ENCODE peak calls at places on chromosome 21, in five cellular contexts. U is A549, K is fibroblast of villous mesenchyme, R is progenitor cell of endocrine pancreas, J is left lung. T is an unnamed sample.

GRCh38 chr21:41388259-41388658 is 26.4 kb downstream of the MX2 start:
- DNase-seq in U (no peak), K (no peak), R (no peak), J (no peak), T (no peak)

GRCh38 chr21:17682924-17683323 is 70.2 kb upstream of the BTG3 start:
- DNase-seq in U (no peak), K (no peak), R (no peak), J (no peak), T (no peak)

GRCh38 chr21:15276243-15276642 is 211.4 kb upstream of the NRIP1 start:
- DNase-seq in U (no peak), K (no peak), R (no peak), J (no peak), T (no peak)

GRCh38 chr21:27021801-27022200 is 54.9 kb upstream of the ADAMTS5 start:
- DNase-seq in U (no peak), K (no peak), R (no peak), J (no peak), T (peak; percentile 43)

GRCh38 chr21:43884012-43884860 is 19.2 kb downstream of the AGPAT3 start:
- DNase-seq in U (peak; percentile 20), K (peak; percentile 63), R (no peak), J (peak; percentile 65), T (no peak)

GRCh38 chr21:32772281-32773047 is 909 bp upstream of the PAXBP1 start:
- DNase-seq in U (no peak), K (peak; percentile 24), R (no peak), J (peak; percentile 44), T (peak; percentile 47)

GRCh38 chr21:29938968-29939858 is 583 bp downstream of the GRIK1 start:
- DNase-seq in U (no peak), K (no peak), R (peak; percentile 20), J (no peak), T (no peak)

GRCh38 chr21:18646114-18646513 is 242.5 kb upstream of the TMPRSS15 start:
- DNase-seq in U (no peak), K (no peak), R (no peak), J (no peak), T (no peak)

GRCh38 chr21:16454371-16454770 is 724.6 kb downstream of the USP25 start:
- DNase-seq in U (peak; percentile 3), K (no peak), R (no peak), J (no peak), T (peak; percentile 5)

GRCh38 chr21:15775981-15776380 is 46.2 kb downstream of the USP25 start:
- DNase-seq in U (no peak), K (peak; percentile 95), R (no peak), J (no peak), T (peak; percentile 84)

GRCh38 chr21:43603641-43604504 is 55.4 kb downstream of the HSF2BP start:
- DNase-seq in U (peak; percentile 44), K (peak; percentile 72), R (no peak), J (no peak), T (peak; percentile 75)

GRCh38 chr21:42010507-42011493 is 640 bp upstream of the ZBTB21 start:
- DNase-seq in U (no peak), K (peak; percentile 25), R (peak; percentile 31), J (no peak), T (peak; percentile 6)

GRCh38 chr21:32484706-32485380 is 72.3 kb downstream of the EVA1C start:
- DNase-seq in U (no peak), K (no peak), R (no peak), J (peak; percentile 80), T (no peak)

GRCh38 chr21:26686278-26686677 is 113.2 kb upstream of the CYYR1 start:
- DNase-seq in U (peak; percentile 41), K (peak; percentile 22), R (no peak), J (no peak), T (peak; percentile 21)

GRCh38 chr21:15279484-15279883 is 214.7 kb upstream of the NRIP1 start:
- DNase-seq in U (no peak), K (no peak), R (no peak), J (no peak), T (no peak)

GRCh38 chr21:14880922-14881321 is 183.9 kb downstream of the NRIP1 start:
- DNase-seq in U (no peak), K (peak; percentile 71), R (no peak), J (no peak), T (peak; percentile 73)

DNA sequence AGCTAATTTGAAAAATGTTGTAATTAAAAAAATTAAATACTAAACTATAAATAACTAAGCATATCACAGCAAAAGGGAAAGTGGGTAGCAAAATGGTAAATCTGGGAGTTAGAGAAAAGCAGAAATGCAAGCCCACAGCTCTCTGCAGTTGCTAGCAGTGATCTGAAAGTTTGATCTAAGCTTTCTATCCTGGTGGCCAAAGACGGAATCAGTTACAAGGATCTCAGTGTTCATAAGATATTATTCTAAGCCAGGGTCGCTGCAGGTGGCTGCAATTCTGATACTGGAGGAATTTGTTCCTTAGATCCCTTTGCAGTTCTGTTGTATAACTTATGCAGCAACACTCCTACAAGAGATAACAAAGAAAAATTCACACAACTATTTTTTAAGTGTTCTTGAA is 363.7 kb downstream of the SETD4 start:
- DNase-seq in U (no peak), K (no peak), R (no peak), J (no peak), T (no peak)
- TF ChIP-seq CTCF in U (no peak), K (no peak), R (no peak), J (no peak), T (no peak)

GRCh38 chr21:45485686-45486442 is 56.4 kb downstream of the SLC19A1 start:
- DNase-seq in U (no peak), K (no peak), R (no peak), J (no peak), T (no peak)
- TF ChIP-seq CTCF in U (no peak), K (no peak), R (no peak), J (no peak), T (no peak)

GRCh38 chr21:45011911-45012660 is 62.3 kb upstream of the ADARB1 start:
- DNase-seq in U (peak; percentile 38), K (peak; percentile 88), R (peak; percentile 53), J (peak; percentile 26), T (peak; percentile 92)
- TF ChIP-seq CTCF in U (no peak), K (peak; percentile 34), R (no peak), J (no peak), T (no peak)

GRCh38 chr21:37909936-37910335 is 6.3 kb downstream of the KCNJ6 start:
- DNase-seq in U (no peak), K (no peak), R (no peak), J (no peak), T (no peak)
- TF ChIP-seq CTCF in U (no peak), K (no peak), R (no peak), J (no peak), T (peak; percentile 9)

T was measured in AG10803.